ENCODE peak calls at places on chromosome X, in five cellular contexts. J, X, K, U and P are unnamed samples.

GRCh38 chrX:78658851-78659744 is at the start of gene RTL3:
- DNase-seq in J (no peak), X (no peak), K (no peak), U (peak; percentile 44), P (no peak)

GRCh38 chrX:101485212-101486064 is at the start of gene ARMCX4:
- DNase-seq in J (peak; percentile 53), X (peak; percentile 31), K (no peak), U (no peak), P (peak; percentile 70)

GRCh38 chrX:30060718-30061117 is 154.6 kb upstream of the MAGEB2 start:
- DNase-seq in J (peak; percentile 3), X (peak; percentile 47), K (peak; percentile 53), U (peak; percentile 59), P (peak; percentile 12)

GRCh38 chrX:47936224-47936939 is 67.4 kb downstream of the ZNF182 start:
- DNase-seq in J (no peak), X (no peak), K (no peak), U (no peak), P (peak; percentile 20)

GRCh38 chrX:155997436-155997835 is at the start of gene IL9R:
- DNase-seq in J (no peak), X (no peak), K (no peak), U (no peak), P (no peak)

GRCh38 chrX:132165651-132166050 is 37.8 kb upstream of the FRMD7 start:
- DNase-seq in J (no peak), X (no peak), K (no peak), U (no peak), P (no peak)

GRCh38 chrX:24759786-24760185 is 66.1 kb downstream of the POLA1 start:
- DNase-seq in J (no peak), X (no peak), K (no peak), U (no peak), P (no peak)

GRCh38 chrX:38514014-38514854 is 47.1 kb upstream of the TSPAN7 start:
- DNase-seq in J (no peak), X (peak; percentile 22), K (no peak), U (no peak), P (no peak)

GRCh38 chrX:42567268-42567667 is 210.7 kb downstream of the PPP1R2C start:
- DNase-seq in J (no peak), X (no peak), K (no peak), U (peak; percentile 55), P (no peak)

GRCh38 chrX:77442728-77443127 is 4.5 kb upstream of the FGF16 start:
- DNase-seq in J (no peak), X (no peak), K (no peak), U (peak; percentile 90), P (no peak)

GRCh38 chrX:153153516-153153915 is 25.6 kb upstream of the MAGEA1 start:
- DNase-seq in J (no peak), X (no peak), K (no peak), U (no peak), P (no peak)

GRCh38 chrX:143635915-143636314 is at the start of gene SLITRK4:
- DNase-seq in J (peak; percentile 50), X (peak; percentile 30), K (no peak), U (no peak), P (no peak)

GRCh38 chrX:13614154-13614553 is 38.8 kb upstream of the TCEANC start:
- DNase-seq in J (no peak), X (no peak), K (no peak), U (no peak), P (no peak)

GRCh38 chrX:153626025-153626633 is 20.9 kb upstream of the DUSP9 start:
- DNase-seq in J (no peak), X (no peak), K (no peak), U (no peak), P (no peak)

GRCh38 chrX:38382663-38383062 is 30.3 kb downstream of the OTC start:
- DNase-seq in J (no peak), X (no peak), K (no peak), U (no peak), P (no peak)

GRCh38 chrX:154775611-154776349 is 13.1 kb downstream of the DKC1 start:
- DNase-seq in J (no peak), X (no peak), K (no peak), U (peak; percentile 6), P (no peak)

GRCh38 chrX:9324676-9325075 is 140.2 kb upstream of the TBL1X start:
- DNase-seq in J (no peak), X (no peak), K (no peak), U (no peak), P (no peak)

GRCh38 chrX:132631579-132632232 is 142.9 kb upstream of the MBNL3 start:
- DNase-seq in J (peak; percentile 5), X (peak; percentile 22), K (peak; percentile 70), U (no peak), P (no peak)

GRCh38 chrX:150219374-150220185 is 143.5 kb upstream of the MAMLD1 start:
- DNase-seq in J (no peak), X (no peak), K (peak; percentile 47), U (peak; percentile 84), P (peak; percentile 15)

GRCh38 chrX:67693928-67694327 is 150.1 kb downstream of the AR start:
- DNase-seq in J (no peak), X (no peak), K (no peak), U (no peak), P (no peak)

GRCh38 chrX:73213734-73214133 is 917 bp downstream of the NAP1L2 start:
- DNase-seq in J (no peak), X (no peak), K (no peak), U (no peak), P (no peak)

GRCh38 chrX:74924449-74925209 is 623 bp downstream of the NEXMIF start:
- DNase-seq in J (peak; percentile 27), X (peak; percentile 3), K (peak; percentile 26), U (no peak), P (peak; percentile 54)

GRCh38 chrX:86171366-86171765 is 23.1 kb downstream of the DACH2 start:
- DNase-seq in J (peak; percentile 23), X (no peak), K (peak; percentile 46), U (peak; percentile 2), P (peak; percentile 16)